ENCODE peak calls at places on chromosomes 2 and 18, in four cellular contexts. A, K, W and T are unnamed samples.

GRCh38 chr18:3269241-3269640 is 7.3 kb downstream of the MYL12B start:
- DNase-seq in A (no peak), K (no peak), W (no peak), T (no peak)

GRCh38 chr18:40935423-40935822 is 1019.6 kb upstream of the PIK3C3 start:
- DNase-seq in A (no peak), K (no peak), W (peak), T (peak)

GRCh38 chr2:216298719-216299118 is 73.6 kb downstream of the MARCHF4 start:
- DNase-seq in A (no peak), K (no peak), W (no peak), T (no peak)

GRCh38 chr2:74587664-74588277 is 33.3 kb downstream of the DOK1 start:
- DNase-seq in A (peak), K (peak), W (peak), T (no peak)

GRCh38 chr2:145984541-145984940 is 1464.6 kb upstream of the ZEB2 start:
- DNase-seq in A (no peak), K (no peak), W (peak), T (no peak)

GRCh38 chr2:178227187-178227586 is 32.9 kb downstream of the OSBPL6 start:
- DNase-seq in A (no peak), K (no peak), W (no peak), T (no peak)

GRCh38 chr2:169397697-169398096 is 35.4 kb upstream of the LRP2 start:
- DNase-seq in A (peak), K (no peak), W (peak), T (no peak)

GRCh38 chr2:135985826-135986393 is 484 bp upstream of the DARS1 start:
- DNase-seq in A (no peak), K (no peak), W (no peak), T (peak)

GRCh38 chr18:67305466-67305865 is 211.1 kb downstream of the DSEL start:
- DNase-seq in A (no peak), K (no peak), W (no peak), T (no peak)

GRCh38 chr2:117470311-117471095 is 344.0 kb upstream of the DDX18 start:
- DNase-seq in A (peak), K (peak), W (peak), T (no peak)

GRCh38 chr18:75269140-75269676 is 58.6 kb downstream of the TSHZ1 start:
- DNase-seq in A (no peak), K (no peak), W (no peak), T (no peak)

GRCh38 chr2:98445708-98446577 is 1.3 kb downstream of the INPP4A start:
- DNase-seq in A (peak), K (no peak), W (peak), T (no peak)

GRCh38 chr2:1687254-1687653 is 57.1 kb downstream of the PXDN start:
- DNase-seq in A (no peak), K (no peak), W (no peak), T (no peak)

GRCh38 chr2:196959291-196959690 is 32.8 kb upstream of the PGAP1 start:
- DNase-seq in A (no peak), K (no peak), W (no peak), T (no peak)

GRCh38 chr2:66239655-66240054 is 195.3 kb upstream of the MEIS1 start:
- DNase-seq in A (no peak), K (no peak), W (no peak), T (no peak)

GRCh38 chr2:96225016-96225533 is 16.4 kb upstream of the STARD7 start:
- DNase-seq in A (no peak), K (no peak), W (peak), T (peak)

GRCh38 chr2:62221141-62221540 is 25.2 kb downstream of the B3GNT2 start:
- DNase-seq in A (no peak), K (no peak), W (no peak), T (no peak)

GRCh38 chr2:127569274-127570065 is 34.0 kb downstream of the MYO7B start:
- DNase-seq in A (no peak), K (no peak), W (no peak), T (no peak)

GRCh38 chr2:29115797-29116781 is 874 bp downstream of the CLIP4 start:
- DNase-seq in A (peak), K (peak), W (no peak), T (peak)

DNA sequence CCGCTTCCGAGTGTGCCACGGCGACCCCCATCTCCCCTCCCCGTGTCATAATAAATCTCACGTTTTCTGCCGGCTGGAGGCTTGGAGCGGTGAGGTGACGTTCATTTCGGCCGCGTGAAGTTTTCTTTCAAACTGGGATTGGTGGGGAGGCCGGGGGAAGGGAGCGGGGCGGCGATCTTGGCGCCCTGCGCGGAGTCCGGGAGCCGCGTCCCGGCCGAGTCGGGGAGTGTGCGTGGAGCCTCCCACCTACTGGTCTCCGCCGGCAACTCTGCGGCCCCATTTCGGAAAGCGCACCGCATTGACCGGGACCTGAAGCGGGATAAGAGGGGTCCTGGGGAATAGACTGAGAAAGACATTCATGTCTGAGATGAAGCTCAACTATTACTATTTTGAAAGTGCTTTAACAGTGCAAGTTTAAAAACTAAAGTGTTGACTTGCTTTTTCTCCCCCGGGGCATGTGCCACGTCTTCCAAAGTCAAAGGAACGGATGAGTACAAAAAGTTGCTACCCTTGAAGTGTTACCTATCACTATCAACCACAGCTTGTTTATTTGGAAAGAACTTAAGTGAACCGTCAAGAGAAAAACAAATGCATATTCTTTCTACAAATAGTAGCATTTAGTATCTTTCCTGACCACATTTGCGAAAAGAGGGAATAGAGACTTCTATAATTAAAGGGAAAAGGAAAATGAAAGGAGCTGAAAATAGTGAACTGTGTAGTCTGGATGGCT is 818 bp upstream of the IKZF2 start:
- DNase-seq in A (peak), K (peak), W (peak), T (no peak)
- TF ChIP-seq USF1 in A (no peak), K (no peak), W (no peak), T (no peak)

GRCh38 chr2:3037196-3038194 is 340.1 kb downstream of the EIPR1 start:
- DNase-seq in A (peak), K (no peak), W (no peak), T (no peak)

GRCh38 chr2:3036432-3037125 is 341.0 kb downstream of the EIPR1 start:
- DNase-seq in A (no peak), K (no peak), W (no peak), T (no peak)

GRCh38 chr2:3040066-3040428 is 337.6 kb downstream of the EIPR1 start:
- DNase-seq in A (no peak), K (no peak), W (no peak), T (no peak)

GRCh38 chr2:3039188-3040065 is 338.2 kb downstream of the EIPR1 start:
- DNase-seq in A (no peak), K (no peak), W (no peak), T (no peak)

GRCh38 chr2:3038636-3039035 is 339.0 kb downstream of the EIPR1 start:
- DNase-seq in A (no peak), K (no peak), W (no peak), T (no peak)
- TF ChIP-seq USF1 in A (no peak), K (no peak), W (no peak), T (no peak)

DNA sequence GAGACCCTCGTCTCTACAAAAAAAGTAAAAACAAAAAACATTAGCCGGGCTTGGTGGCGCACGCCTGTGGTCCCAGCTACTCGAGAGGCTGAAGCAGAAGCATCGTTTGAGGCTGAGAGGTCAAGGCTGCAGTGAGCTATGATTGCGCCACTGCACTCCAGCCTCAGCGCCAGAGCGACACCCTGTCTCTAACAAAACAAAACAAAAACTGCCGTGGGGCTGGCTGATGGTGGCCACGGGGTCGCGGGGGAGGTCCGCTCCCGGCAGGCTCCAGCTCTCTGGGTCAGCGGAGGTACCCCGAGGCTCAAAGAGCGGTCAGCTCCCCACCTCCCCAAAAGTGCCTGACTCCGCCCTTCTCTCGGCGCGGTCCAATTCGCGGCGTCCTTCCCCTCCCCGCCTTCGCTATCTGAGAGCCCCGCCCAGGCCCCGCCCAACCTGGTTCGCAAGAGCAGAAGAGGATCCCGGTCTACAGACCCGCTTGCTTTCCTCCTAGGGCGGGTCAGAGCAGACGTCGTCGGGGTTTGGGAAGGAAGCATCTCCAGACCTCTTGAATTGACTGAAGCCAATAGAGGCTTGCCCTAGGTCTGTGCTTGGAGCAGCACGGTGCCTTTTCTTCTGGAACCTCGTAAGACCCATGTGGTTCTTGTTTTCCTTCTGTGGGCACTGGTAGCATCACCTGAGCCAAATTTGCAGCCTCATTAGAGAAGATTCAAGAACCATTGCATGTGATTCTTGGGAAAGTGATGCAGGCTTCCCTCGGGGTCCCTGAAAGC is 7.8 kb downstream of the RAX start:
- DNase-seq in A (peak), K (peak), W (peak), T (no peak)
- TF ChIP-seq USF1 in A (no peak), K (no peak), W (no peak), T (no peak)

GRCh38 chr2:131488306-131489205 is 3.6 kb downstream of the MZT2A start:
- DNase-seq in A (no peak), K (no peak), W (no peak), T (no peak)

DNA sequence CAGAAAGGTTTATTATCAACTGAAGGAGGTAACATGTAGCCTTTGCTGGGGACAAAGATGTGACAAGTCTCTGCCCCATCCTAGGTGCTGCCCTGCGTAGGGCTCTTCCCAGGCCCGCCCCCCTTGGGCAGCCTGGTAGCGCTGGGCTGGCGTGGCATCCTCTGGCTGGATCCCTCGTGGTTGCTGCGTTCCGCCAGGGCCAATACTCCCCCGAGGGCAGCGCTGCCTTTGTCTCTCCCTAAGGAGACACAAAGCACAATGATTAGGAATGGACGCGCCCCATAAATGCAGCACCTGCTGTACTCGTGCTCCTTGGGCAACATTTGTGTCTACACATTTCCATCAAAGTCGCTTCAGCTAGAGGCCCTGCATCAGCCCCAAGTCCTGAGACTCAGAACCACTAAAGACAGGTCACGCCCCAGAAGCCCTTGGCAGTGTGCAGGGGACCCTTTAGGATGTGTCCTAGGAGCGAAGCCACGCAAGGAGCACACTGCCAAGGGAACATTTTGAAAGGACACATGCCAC is 8.1 kb downstream of the TUBA3D start:
- DNase-seq in A (no peak), K (no peak), W (no peak), T (no peak)
- TF ChIP-seq USF1 in A (no peak), K (no peak), W (no peak), T (no peak)

DNA sequence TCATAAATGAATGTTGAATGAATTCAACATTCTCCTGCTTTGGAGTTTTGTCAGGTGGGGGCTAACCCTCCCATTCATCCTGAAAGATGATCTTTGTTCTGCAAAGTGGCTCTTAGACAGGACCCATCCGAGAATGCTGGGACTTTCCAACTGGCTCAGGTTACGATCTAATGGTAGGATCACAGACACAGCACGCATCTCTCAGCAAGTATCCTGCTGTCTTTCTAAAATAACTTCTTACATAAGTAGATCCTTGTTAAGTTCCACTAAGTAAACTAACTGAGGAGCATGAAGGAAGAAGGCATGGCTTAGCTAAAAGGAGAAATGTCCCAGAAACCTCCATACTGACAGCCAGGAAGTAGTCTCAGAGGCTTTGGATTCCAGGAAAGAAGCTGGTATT is 23.7 kb downstream of the CYP27A1 start:
- DNase-seq in A (no peak), K (no peak), W (no peak), T (peak)
- TF ChIP-seq USF1 in A (no peak), K (no peak), W (no peak), T (no peak)

GRCh38 chr2:32591669-32592463 is 36.0 kb upstream of the TTC27 start:
- DNase-seq in A (no peak), K (no peak), W (peak), T (peak)
- TF ChIP-seq USF1 in A (no peak), K (no peak), W (no peak), T (no peak)